ENCODE peak calls at places on chromosomes 5 and 9, in seven cellular contexts. E is AG04450; S is CD8-positive, alpha-beta memory T cell; D is adrenal gland; F is body of pancreas; M is brain microvascular endothelial cell; R is coronary artery. V is an unnamed sample.
A peak's percentile ranks its signal among the peaks of the same experiment; 100 is the strongest.

GRCh38 chr5:87368601-87369000 is 44.1 kb downstream of the CCNH start:
- DNase-seq in E (no peak), S (no peak), D (no peak), F (no peak), M (no peak), R (no peak), V (no peak)

GRCh38 chr5:68730220-68731010 is 363.4 kb upstream of the SLC30A5 start:
- DNase-seq in E (peak; percentile 33), S (no peak), D (peak; percentile 50), F (peak; percentile 50), M (peak; percentile 88), R (no peak), V (no peak)

GRCh38 chr9:132651259-132651658 is 18.5 kb downstream of the DDX31 start:
- DNase-seq in E (peak; percentile 90), S (no peak), D (no peak), F (peak; percentile 48), M (peak; percentile 93), R (no peak), V (no peak)

GRCh38 chr5:94749048-94749447 is 130.6 kb downstream of the SLF1 start:
- DNase-seq in E (no peak), S (no peak), D (no peak), F (no peak), M (no peak), R (no peak), V (no peak)

GRCh38 chr9:123168526-123168925 is 99.9 kb downstream of the STRBP start:
- DNase-seq in E (no peak), S (no peak), D (no peak), F (no peak), M (no peak), R (no peak), V (no peak)

GRCh38 chr5:5374034-5374715 is 48.3 kb upstream of the ICE1 start:
- DNase-seq in E (no peak), S (no peak), D (no peak), F (no peak), M (peak; percentile 67), R (no peak), V (no peak)

GRCh38 chr5:124754206-124754927 is 7.9 kb upstream of the ZNF608 start:
- DNase-seq in E (no peak), S (no peak), D (no peak), F (no peak), M (no peak), R (no peak), V (no peak)

GRCh38 chr5:160923927-160924705 is 72.1 kb upstream of the ATP10B start:
- DNase-seq in E (no peak), S (no peak), D (no peak), F (peak; percentile 97), M (no peak), R (no peak), V (peak; percentile 67)

GRCh38 chr5:140965905-140966292 is 377 bp upstream of the PCDHAC2 start:
- DNase-seq in E (no peak), S (no peak), D (no peak), F (peak; percentile 4), M (no peak), R (no peak), V (no peak)

GRCh38 chr5:43676083-43676840 is 73.3 kb downstream of the NNT start:
- DNase-seq in E (no peak), S (no peak), D (no peak), F (no peak), M (peak; percentile 12), R (no peak), V (no peak)

GRCh38 chr5:136810198-136810823 is 445.0 kb upstream of the TRPC7 start:
- DNase-seq in E (peak; percentile 30), S (no peak), D (peak; percentile 77), F (no peak), M (no peak), R (no peak), V (no peak)

GRCh38 chr5:122195784-122196394 is 66.5 kb downstream of the ZNF474 start:
- DNase-seq in E (peak; percentile 32), S (no peak), D (peak; percentile 28), F (peak; percentile 11), M (peak; percentile 58), R (no peak), V (peak; percentile 11)

GRCh38 chr9:135315572-135315971 is 164.0 kb upstream of the PPP1R26 start:
- DNase-seq in E (no peak), S (no peak), D (no peak), F (no peak), M (no peak), R (no peak), V (no peak)

GRCh38 chr5:88925692-88926490 is 42.9 kb upstream of the MEF2C start:
- DNase-seq in E (peak; percentile 8), S (no peak), D (peak; percentile 20), F (no peak), M (peak; percentile 39), R (no peak), V (no peak)

GRCh38 chr5:176537608-176538504 is 654 bp upstream of the RNF44 start:
- DNase-seq in E (peak; percentile 99), S (peak; percentile 96), D (peak; percentile 100), F (peak; percentile 100), M (peak; percentile 100), R (peak; percentile 100), V (peak; percentile 98)

GRCh38 chr5:59874675-59875074 is 18.9 kb downstream of the PDE4D start:
- DNase-seq in E (no peak), S (no peak), D (no peak), F (no peak), M (no peak), R (no peak), V (no peak)

GRCh38 chr5:68049053-68049713 is 166.4 kb upstream of the PIK3R1 start:
- DNase-seq in E (no peak), S (no peak), D (no peak), F (no peak), M (no peak), R (no peak), V (no peak)

GRCh38 chr5:43729846-43730478 is 127.0 kb downstream of the NNT start:
- DNase-seq in E (peak; percentile 3), S (no peak), D (no peak), F (no peak), M (no peak), R (no peak), V (peak; percentile 15)

GRCh38 chr5:980001-980588 is 28.5 kb upstream of the NKD2 start:
- DNase-seq in E (no peak), S (no peak), D (no peak), F (peak; percentile 34), M (no peak), R (no peak), V (peak; percentile 48)

GRCh38 chr9:22108581-22109370 is 99.7 kb upstream of the CDKN2B start:
- DNase-seq in E (no peak), S (no peak), D (no peak), F (no peak), M (no peak), R (no peak), V (no peak)

GRCh38 chr5:10246761-10247160 is 2.9 kb downstream of the ATPSCKMT start:
- DNase-seq in E (no peak), S (no peak), D (no peak), F (no peak), M (no peak), R (no peak), V (peak; percentile 59)

GRCh38 chr5:10249948-10250803 is at the start of gene CCT5:
- DNase-seq in E (peak; percentile 98), S (peak; percentile 82), D (peak; percentile 96), F (peak; percentile 97), M (peak; percentile 94), R (peak; percentile 95), V (peak; percentile 97)

GRCh38 chr5:10250804-10251276 is 760 bp downstream of the CCT5 start:
- DNase-seq in E (no peak), S (no peak), D (no peak), F (no peak), M (no peak), R (no peak), V (no peak)

GRCh38 chr5:10251409-10251808 is 1.3 kb downstream of the CCT5 start:
- DNase-seq in E (no peak), S (no peak), D (no peak), F (no peak), M (no peak), R (no peak), V (peak; percentile 66)

GRCh38 chr5:10248378-10249260 is 1.1 kb downstream of the ATPSCKMT start:
- DNase-seq in E (no peak), S (no peak), D (no peak), F (no peak), M (no peak), R (no peak), V (no peak)
- H3K27ac ChIP-seq in E (peak overlapping the region; percentile 94), S (peak overlapping the region; percentile 96), D (peak overlapping the region; percentile 84), F (peak overlapping the region; percentile 95), M (peak overlapping the region; percentile 93), R (peak overlapping the region; percentile 97), V (peak overlapping the region; percentile 98)

GRCh38 chr5:132455614-132456115 is 34.9 kb downstream of the IRF1 start:
- DNase-seq in E (no peak), S (no peak), D (no peak), F (no peak), M (no peak), R (no peak), V (peak; percentile 66)
- H3K27ac ChIP-seq in E (no peak overlapping the region), S (peak overlapping the region; percentile 93), D (peak overlapping the region; percentile 39), F (no peak overlapping the region), M (no peak overlapping the region), R (peak overlapping the region; percentile 83), V (peak overlapping the region; percentile 37)

GRCh38 chr9:131420913-131421312 is 27.0 kb downstream of the PRRC2B start:
- DNase-seq in E (no peak), S (no peak), D (peak; percentile 70), F (no peak), M (no peak), R (no peak), V (peak; percentile 58)
- H3K27ac ChIP-seq in E (no peak overlapping the region), S (no peak overlapping the region), D (peak overlapping the region; percentile 80), F (no peak overlapping the region), M (no peak overlapping the region), R (no peak overlapping the region), V (peak overlapping the region; percentile 21)

DNA sequence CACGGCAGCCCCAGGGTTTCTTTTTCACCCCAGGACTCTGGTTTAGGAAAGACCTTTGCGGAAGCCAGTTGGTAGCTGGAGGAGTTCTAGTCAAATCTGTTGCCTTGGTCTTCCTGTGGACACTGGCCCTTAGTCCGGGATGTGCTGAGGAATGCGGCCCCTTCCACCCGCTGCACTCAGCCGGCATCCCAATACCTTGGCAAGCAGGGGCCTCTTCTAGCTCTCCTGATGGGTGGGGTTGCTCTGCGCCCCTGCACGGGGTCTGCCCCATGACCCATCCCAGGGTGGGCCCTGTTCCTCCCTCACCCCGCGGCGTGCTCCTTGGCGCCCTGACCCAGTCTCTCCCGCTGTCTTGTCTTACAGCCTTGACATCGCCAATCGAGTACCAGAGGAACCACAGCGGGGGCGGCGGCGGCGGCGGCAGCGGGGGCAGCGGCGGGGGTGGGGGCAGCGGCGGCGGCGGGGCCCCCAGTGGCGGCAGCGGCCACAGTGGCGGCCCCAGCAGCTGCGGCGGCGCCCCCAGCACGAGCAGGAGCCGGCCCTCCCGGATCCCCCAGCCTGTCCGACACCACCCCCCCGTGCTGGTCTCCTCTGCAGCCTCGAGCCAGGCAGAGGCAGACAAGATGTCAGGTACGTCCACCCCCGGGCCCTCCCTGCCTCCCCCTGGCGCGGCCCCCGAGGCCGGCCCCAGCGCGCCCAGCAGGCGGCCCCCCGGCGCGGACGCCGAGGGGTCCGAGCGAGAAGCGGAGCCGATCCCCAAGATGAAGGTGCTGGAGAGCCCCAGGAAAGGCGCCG is 94.3 kb upstream of the OTULINL start:
- DNase-seq in E (no peak), S (no peak), D (no peak), F (no peak), M (no peak), R (no peak), V (no peak)
- H3K27ac ChIP-seq in E (no peak overlapping the region), S (no peak overlapping the region), D (no peak overlapping the region), F (no peak overlapping the region), M (no peak overlapping the region), R (peak overlapping the region; percentile 14), V (no peak overlapping the region)

V was measured in HepG2.